ENCODE peak calls at places on chromosomes 16 and 17, in seven cellular contexts. One of them, this sample, is unnamed.

GRCh38 chr17:45757431-45758218 is 26.5 kb upstream of the CRHR1 start:
- DNase-seq in transverse colon: no peak
- DNase-seq in A549: no peak
- DNase-seq in NCI-H510A treated with DMSO at 0.1 percent for 48 hours: no peak
- DNase-seq in activated CD8-positive, alpha-beta memory T cell treated with anti-CD3 and anti-CD28 coated beads, Interleukin-2, amount 10 ng/mL, durations not matched to agents 7 days and 5 days: no peak
- DNase-seq in endothelial cell: no peak
- DNase-seq in NCI-H1694: no peak
- DNase-seq in this sample: no peak

GRCh38 chr17:73278049-73278464 is 16.4 kb upstream of the CPSF4L start:
- DNase-seq in transverse colon: no peak
- DNase-seq in A549: no peak
- DNase-seq in NCI-H510A treated with DMSO at 0.1 percent for 48 hours: no peak
- DNase-seq in activated CD8-positive, alpha-beta memory T cell treated with anti-CD3 and anti-CD28 coated beads, Interleukin-2, amount 10 ng/mL, durations not matched to agents 7 days and 5 days: no peak
- DNase-seq in endothelial cell: no peak
- DNase-seq in NCI-H1694: no peak
- DNase-seq in this sample: no peak

GRCh38 chr17:17035490-17035889 is 6.8 kb upstream of the MPRIP start:
- DNase-seq in transverse colon: no peak
- DNase-seq in A549: no peak
- DNase-seq in NCI-H510A treated with DMSO at 0.1 percent for 48 hours: no peak
- DNase-seq in activated CD8-positive, alpha-beta memory T cell treated with anti-CD3 and anti-CD28 coated beads, Interleukin-2, amount 10 ng/mL, durations not matched to agents 7 days and 5 days: no peak
- DNase-seq in endothelial cell: no peak
- DNase-seq in NCI-H1694: no peak
- DNase-seq in this sample: no peak

GRCh38 chr16:69049146-69049545 is 56.3 kb upstream of the HAS3 start:
- DNase-seq in transverse colon: no peak
- DNase-seq in A549: peak; percentile 43
- DNase-seq in NCI-H510A treated with DMSO at 0.1 percent for 48 hours: no peak
- DNase-seq in activated CD8-positive, alpha-beta memory T cell treated with anti-CD3 and anti-CD28 coated beads, Interleukin-2, amount 10 ng/mL, durations not matched to agents 7 days and 5 days: no peak
- DNase-seq in endothelial cell: no peak
- DNase-seq in NCI-H1694: no peak
- DNase-seq in this sample: no peak

GRCh38 chr17:50908860-50909764 is 43.0 kb upstream of the TOB1 start:
- DNase-seq in transverse colon: no peak
- DNase-seq in A549: no peak
- DNase-seq in NCI-H510A treated with DMSO at 0.1 percent for 48 hours: peak; percentile 41
- DNase-seq in activated CD8-positive, alpha-beta memory T cell treated with anti-CD3 and anti-CD28 coated beads, Interleukin-2, amount 10 ng/mL, durations not matched to agents 7 days and 5 days: no peak
- DNase-seq in endothelial cell: no peak
- DNase-seq in NCI-H1694: no peak
- DNase-seq in this sample: no peak

GRCh38 chr17:4426499-4427208 is 7.1 kb upstream of the SPNS3 start:
- DNase-seq in transverse colon: no peak
- DNase-seq in A549: no peak
- DNase-seq in NCI-H510A treated with DMSO at 0.1 percent for 48 hours: no peak
- DNase-seq in activated CD8-positive, alpha-beta memory T cell treated with anti-CD3 and anti-CD28 coated beads, Interleukin-2, amount 10 ng/mL, durations not matched to agents 7 days and 5 days: no peak
- DNase-seq in endothelial cell: no peak
- DNase-seq in NCI-H1694: no peak
- DNase-seq in this sample: no peak

GRCh38 chr17:68048996-68049395 is 13.5 kb downstream of the KPNA2 start:
- DNase-seq in transverse colon: no peak
- DNase-seq in A549: no peak
- DNase-seq in NCI-H510A treated with DMSO at 0.1 percent for 48 hours: peak; percentile 18
- DNase-seq in activated CD8-positive, alpha-beta memory T cell treated with anti-CD3 and anti-CD28 coated beads, Interleukin-2, amount 10 ng/mL, durations not matched to agents 7 days and 5 days: no peak
- DNase-seq in endothelial cell: no peak
- DNase-seq in NCI-H1694: no peak
- DNase-seq in this sample: no peak

GRCh38 chr17:77307479-77308198 is 166.9 kb downstream of the SEC14L1 start:
- DNase-seq in transverse colon: no peak
- DNase-seq in A549: no peak
- DNase-seq in NCI-H510A treated with DMSO at 0.1 percent for 48 hours: no peak
- DNase-seq in activated CD8-positive, alpha-beta memory T cell treated with anti-CD3 and anti-CD28 coated beads, Interleukin-2, amount 10 ng/mL, durations not matched to agents 7 days and 5 days: no peak
- DNase-seq in endothelial cell: no peak
- DNase-seq in NCI-H1694: no peak
- DNase-seq in this sample: no peak

GRCh38 chr17:4573682-4574081 is 10.6 kb upstream of the SMTNL2 start:
- DNase-seq in transverse colon: no peak
- DNase-seq in A549: peak; percentile 67
- DNase-seq in NCI-H510A treated with DMSO at 0.1 percent for 48 hours: no peak
- DNase-seq in activated CD8-positive, alpha-beta memory T cell treated with anti-CD3 and anti-CD28 coated beads, Interleukin-2, amount 10 ng/mL, durations not matched to agents 7 days and 5 days: peak; percentile 64
- DNase-seq in endothelial cell: no peak
- DNase-seq in NCI-H1694: no peak
- DNase-seq in this sample: no peak

GRCh38 chr16:3012828-3013420 is at the start of gene CLDN9:
- DNase-seq in transverse colon: peak; percentile 63
- DNase-seq in A549: no peak
- DNase-seq in NCI-H510A treated with DMSO at 0.1 percent for 48 hours: peak; percentile 75
- DNase-seq in activated CD8-positive, alpha-beta memory T cell treated with anti-CD3 and anti-CD28 coated beads, Interleukin-2, amount 10 ng/mL, durations not matched to agents 7 days and 5 days: no peak
- DNase-seq in endothelial cell: no peak
- DNase-seq in NCI-H1694: no peak
- DNase-seq in this sample: no peak

GRCh38 chr16:81678326-81679095 is 100.6 kb upstream of the PLCG2 start:
- DNase-seq in transverse colon: no peak
- DNase-seq in A549: no peak
- DNase-seq in NCI-H510A treated with DMSO at 0.1 percent for 48 hours: no peak
- DNase-seq in activated CD8-positive, alpha-beta memory T cell treated with anti-CD3 and anti-CD28 coated beads, Interleukin-2, amount 10 ng/mL, durations not matched to agents 7 days and 5 days: no peak
- DNase-seq in endothelial cell: no peak
- DNase-seq in NCI-H1694: no peak
- DNase-seq in this sample: no peak

This sample was measured in T47D.